ENCODE peak calls at places on chromosomes 12 and 14, in five cellular contexts. P is IMR-90, A is neuronal stem cell, B is mesenchymal stem cell, K is H9. R is an unnamed sample.

GRCh38 chr14:103862393-103862782 is 15.0 kb upstream of the PPP1R13B start:
- DNase-seq in B (no peak), K (no peak), A (no peak), P (no peak), R (peak; percentile 29)

GRCh38 chr14:94349276-94349675 is 26.1 kb upstream of the SERPINA6 start:
- DNase-seq in A (no peak), K (no peak), B (no peak), P (no peak), R (no peak)

GRCh38 chr12:106138646-106139421 is at the start of gene NUAK1:
- DNase-seq in B (peak; percentile 63), K (peak; percentile 79), A (peak; percentile 88), P (peak; percentile 45), R (peak; percentile 92)

GRCh38 chr12:116690016-116690709 is 47.7 kb downstream of the SPRING1 start:
- DNase-seq in A (no peak), K (no peak), P (no peak), B (no peak), R (no peak)

GRCh38 chr14:105193916-105194782 is 13.0 kb upstream of the NUDT14 start:
- DNase-seq in K (no peak), A (no peak), B (no peak), P (peak; percentile 11), R (no peak)

GRCh38 chr12:9717070-9717925 is 15.6 kb downstream of the CLECL1 start:
- DNase-seq in B (no peak), A (no peak), K (no peak), P (no peak), R (no peak)

GRCh38 chr12:54262403-54262925 is 17.5 kb downstream of the CBX5 start:
- DNase-seq in K (no peak), P (peak; percentile 61), A (no peak), B (peak; percentile 73), R (peak; percentile 81)

GRCh38 chr14:55767291-55767690 is 187.3 kb downstream of the KTN1 start:
- DNase-seq in K (no peak), A (no peak), P (no peak), B (peak; percentile 8), R (no peak)

GRCh38 chr14:77730976-77731497 is 23.1 kb downstream of the SLIRP start:
- DNase-seq in P (peak; percentile 33), B (no peak), A (no peak), K (no peak), R (no peak)

GRCh38 chr14:95698287-95698686 is 12.1 kb downstream of the TCL1B start:
- DNase-seq in A (no peak), B (no peak), P (no peak), K (no peak), R (no peak)

GRCh38 chr12:118344829-118345228 is 27.9 kb downstream of the TAOK3 start:
- DNase-seq in P (no peak), K (no peak), A (no peak), B (no peak), R (peak; percentile 37)

GRCh38 chr14:58298880-58299664 is 717 bp downstream of the ARID4A start:
- DNase-seq in B (no peak), A (peak; percentile 41), P (no peak), K (peak; percentile 41), R (peak; percentile 35)

GRCh38 chr14:58297762-58298476 is 436 bp upstream of the ARID4A start:
- DNase-seq in P (peak; percentile 100), B (peak; percentile 100), K (peak; percentile 99), A (peak; percentile 100), R (peak; percentile 100)

GRCh38 chr14:58298477-58298879 is at the start of gene ARID4A:
- DNase-seq in K (no peak), A (no peak), P (no peak), B (no peak), R (no peak)

GRCh38 chr14:58296731-58297130 is 1.6 kb upstream of the ARID4A start:
- DNase-seq in K (no peak), P (peak; percentile 29), B (peak; percentile 19), A (no peak), R (no peak)

GRCh38 chr14:58297412-58297761 is 968 bp upstream of the ARID4A start:
- DNase-seq in P (no peak), K (no peak), A (no peak), B (peak; percentile 85), R (no peak)
- H2AK5ac ChIP-seq in P (peak overlapping the region; percentile 74), K (no peak overlapping the region), A (no peak overlapping the region), B (no peak overlapping the region), R (no peak overlapping the region)

GRCh38 chr14:31510222-31510621 is 22.4 kb upstream of the GPR33 start:
- DNase-seq in K (no peak), A (no peak), P (peak; percentile 10), B (peak; percentile 27), R (peak; percentile 13)

GRCh38 chr14:31508140-31508539 is 20.3 kb upstream of the GPR33 start:
- DNase-seq in A (no peak), P (no peak), B (no peak), K (peak; percentile 25), R (no peak)

GRCh38 chr14:31510855-31511254 is 23.0 kb upstream of the GPR33 start:
- DNase-seq in K (no peak), A (no peak), P (no peak), B (no peak), R (no peak)

GRCh38 chr14:31505411-31505810 is 17.6 kb upstream of the GPR33 start:
- DNase-seq in A (no peak), K (no peak), B (peak; percentile 13), P (peak; percentile 61), R (no peak)
- H2BK15ac ChIP-seq in A (no peak overlapping the region), K (no peak overlapping the region), B (no peak overlapping the region), P (no peak overlapping the region), R (no peak overlapping the region)

GRCh38 chr12:13257356-13257875 is 60.9 kb downstream of the EMP1 start:
- DNase-seq in P (no peak), A (no peak), B (peak; percentile 27), K (no peak), R (no peak)
- H2AK5ac ChIP-seq in P (no peak overlapping the region), A (no peak overlapping the region), B (no peak overlapping the region), K (no peak overlapping the region), R (peak overlapping the region; percentile 17)

GRCh38 chr12:49911213-49911605 is 7.5 kb upstream of the FAIM2 start:
- DNase-seq in B (no peak), P (no peak), K (no peak), A (no peak), R (no peak)

GRCh38 chr12:49910331-49911212 is 6.9 kb upstream of the FAIM2 start:
- DNase-seq in B (no peak), K (peak; percentile 63), P (no peak), A (no peak), R (peak; percentile 61)

GRCh38 chr12:49909826-49910225 is 6.1 kb upstream of the FAIM2 start:
- DNase-seq in A (peak; percentile 49), B (peak; percentile 36), K (peak; percentile 85), P (peak; percentile 69), R (peak; percentile 74)

GRCh38 chr12:49907352-49907751 is 3.7 kb upstream of the FAIM2 start:
- DNase-seq in K (no peak), P (no peak), B (no peak), A (no peak), R (no peak)

DNA sequence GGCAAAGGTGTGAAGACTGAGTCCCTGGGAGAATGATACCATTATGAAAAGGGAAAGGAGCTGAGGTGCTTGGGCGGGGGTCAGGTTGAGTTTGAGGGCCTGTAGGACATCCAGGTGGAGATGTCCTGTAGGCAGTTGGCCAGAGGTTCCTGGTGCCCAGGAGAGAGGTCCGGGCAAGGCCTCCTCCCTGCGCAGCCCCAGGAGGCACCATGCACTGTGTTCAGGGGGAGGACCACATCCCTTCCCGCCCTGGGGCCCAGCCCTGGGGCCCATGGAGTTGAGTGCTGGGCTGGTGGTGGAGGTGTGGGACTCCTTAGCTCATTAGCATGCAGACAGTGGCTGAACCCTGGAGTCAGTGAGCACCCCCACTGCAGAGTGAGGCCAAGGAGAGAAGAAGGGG is 5.6 kb upstream of the FAIM2 start:
- DNase-seq in A (no peak), K (no peak), B (no peak), P (no peak), R (no peak)
- H2BK15ac ChIP-seq in A (peak overlapping the region; percentile 40), K (no peak overlapping the region), B (no peak overlapping the region), P (no peak overlapping the region), R (no peak overlapping the region)

R was measured in mesendoderm.